ENCODE peak calls at places on chromosomes 4 and X, in seven cellular contexts. U is SK-N-SH, I is GM23338, L is HCT116, M is K562, Q is GM12878, X is Panc1. D is an unnamed sample.

GRCh38 chr4:115529126-115529525 is 415.7 kb upstream of the NDST4 start:
- DNase-seq in L (no peak), Q (no peak), U (no peak), I (no peak), M (no peak), X (no peak), D (no peak)

GRCh38 chrX:108167211-108167872 is 75.8 kb downstream of the ATG4A start:
- DNase-seq in L (peak; percentile 23), U (no peak), X (no peak), Q (no peak), M (peak; percentile 11), I (no peak), D (no peak)

GRCh38 chr4:67713531-67714247 is 12.7 kb upstream of the UBA6 start:
- DNase-seq in L (no peak), Q (no peak), X (no peak), U (no peak), I (no peak), M (peak; percentile 77), D (no peak)

GRCh38 chr4:169295822-169296221 is 25.1 kb upstream of the SH3RF1 start:
- DNase-seq in M (no peak), I (no peak), L (no peak), Q (peak; percentile 64), U (no peak), X (no peak), D (no peak)

GRCh38 chrX:136031626-136032025 is 46.4 kb downstream of the SLC9A6 start:
- DNase-seq in X (no peak), U (no peak), Q (no peak), I (no peak), M (no peak), L (no peak), D (no peak)

GRCh38 chr4:63296773-63297172 is 1112.5 kb downstream of the TECRL start:
- DNase-seq in I (peak; percentile 30), M (no peak), L (no peak), U (no peak), X (no peak), Q (no peak), D (no peak)

GRCh38 chr4:88697588-88698329 is at the start of gene NAP1L5:
- DNase-seq in M (peak; percentile 74), X (peak; percentile 20), Q (peak; percentile 7), L (peak; percentile 13), U (peak; percentile 76), I (peak; percentile 58), D (peak; percentile 15)

GRCh38 chr4:150286656-150287055 is 208.4 kb downstream of the DCLK2 start:
- DNase-seq in X (no peak), M (no peak), I (no peak), U (no peak), Q (no peak), L (no peak), D (no peak)

GRCh38 chr4:32748498-32748897 is 2028.3 kb downstream of the PCDH7 start:
- DNase-seq in X (no peak), L (no peak), I (peak; percentile 19), U (no peak), M (no peak), Q (no peak), D (no peak)

GRCh38 chrX:97909245-97909644 is 1025.5 kb downstream of the RPA4 start:
- DNase-seq in U (no peak), X (no peak), M (no peak), I (no peak), L (no peak), Q (peak; percentile 1), D (no peak)

GRCh38 chr4:38967260-38968095 is 64.7 kb downstream of the TMEM156 start:
- DNase-seq in X (peak; percentile 27), M (peak; percentile 27), L (peak; percentile 74), U (no peak), I (no peak), Q (no peak), D (no peak)

GRCh38 chr4:150173420-150173819 is 95.2 kb downstream of the DCLK2 start:
- DNase-seq in L (no peak), Q (no peak), M (no peak), U (no peak), I (no peak), X (no peak), D (no peak)

GRCh38 chr4:147617173-147617840 is at the start of gene TMEM184C:
- DNase-seq in U (peak; percentile 89), Q (peak; percentile 89), I (peak; percentile 98), L (peak; percentile 90), X (peak; percentile 69), M (peak; percentile 97), D (peak; percentile 98)

GRCh38 chr4:139920552-139920951 is 233.4 kb downstream of the MAML3 start:
- DNase-seq in X (no peak), Q (no peak), U (no peak), M (no peak), I (no peak), L (no peak), D (no peak)

GRCh38 chr4:114108869-114109268 is 129.4 kb upstream of the ARSJ start:
- DNase-seq in L (peak; percentile 22), U (peak; percentile 22), X (no peak), M (no peak), I (peak; percentile 6), Q (peak; percentile 15), D (no peak)

GRCh38 chrX:141405878-141406492 is 163.7 kb upstream of the SPANXC start:
- DNase-seq in L (no peak), U (no peak), X (peak; percentile 93), Q (no peak), M (no peak), I (no peak), D (no peak)

GRCh38 chrX:3811331-3812311 is 98.2 kb upstream of the PRKX start:
- DNase-seq in X (no peak), M (peak; percentile 53), Q (peak; percentile 84), I (peak; percentile 36), L (peak; percentile 6), U (peak; percentile 35), D (no peak)

GRCh38 chr4:32206756-32207155 is 1486.6 kb downstream of the PCDH7 start:
- DNase-seq in L (no peak), Q (no peak), X (no peak), M (no peak), U (no peak), I (no peak), D (no peak)

GRCh38 chr4:25441519-25442117 is 64.6 kb downstream of the ANAPC4 start:
- DNase-seq in I (peak; percentile 86), Q (no peak), X (no peak), M (peak; percentile 65), U (peak; percentile 52), L (peak; percentile 52), D (no peak)

GRCh38 chr4:84740071-84740470 is 157.1 kb downstream of the CDS1 start:
- DNase-seq in L (no peak), U (no peak), I (no peak), Q (no peak), X (no peak), M (no peak), D (no peak)

GRCh38 chrX:103640401-103641155 is 11.8 kb downstream of the TCEAL1 start:
- DNase-seq in L (no peak), X (no peak), M (no peak), Q (no peak), U (no peak), I (no peak), D (no peak)

GRCh38 chr4:123127218-123127617 is 204.8 kb upstream of the NUDT6 start:
- DNase-seq in U (no peak), X (no peak), L (no peak), I (no peak), Q (no peak), M (no peak), D (no peak)

GRCh38 chrX:139559383-139560042 is 29.0 kb downstream of the F9 start:
- DNase-seq in U (peak; percentile 20), Q (peak; percentile 30), L (peak; percentile 24), X (peak; percentile 46), M (peak; percentile 64), I (peak; percentile 63), D (no peak)

GRCh38 chr4:59091376-59092142 is 1981.4 kb upstream of the IGFBP7 start:
- DNase-seq in L (no peak), X (no peak), U (no peak), I (peak; percentile 6), M (no peak), Q (no peak), D (no peak)

GRCh38 chrX:130351567-130351966 is 11.8 kb downstream of the SLC25A14 start:
- DNase-seq in L (no peak), Q (no peak), U (no peak), M (no peak), X (no peak), I (no peak), D (no peak)

GRCh38 chrX:130343411-130343810 is 3.7 kb downstream of the SLC25A14 start:
- DNase-seq in U (no peak), L (no peak), I (no peak), X (no peak), Q (no peak), M (no peak), D (no peak)

DNA sequence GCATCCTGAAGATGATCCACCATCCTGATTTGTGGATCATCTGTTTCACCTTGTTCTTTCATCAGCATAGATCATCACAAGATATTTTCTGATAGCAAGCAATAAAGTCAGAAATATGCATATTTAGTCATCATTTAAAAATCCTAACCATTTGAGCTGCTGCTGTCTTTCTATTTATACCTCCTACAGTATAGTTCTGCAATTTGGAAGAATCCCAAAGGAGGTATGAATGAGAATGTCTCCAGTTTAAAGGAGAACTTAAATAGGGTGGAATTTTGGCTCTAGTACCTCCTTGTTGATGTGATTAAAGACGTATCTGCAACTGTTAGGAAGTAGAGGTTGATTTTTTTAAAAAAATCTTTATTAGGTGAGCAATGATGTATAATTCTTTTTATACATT is 7.6 kb downstream of the SLC25A14 start:
- DNase-seq in U (no peak), I (no peak), Q (no peak), L (no peak), M (no peak), X (no peak), D (no peak)
- TF ChIP-seq REST in U (no peak), I (no peak), Q (no peak), L (no peak), M (no peak), X (no peak), D (no peak)

GRCh38 chrX:137401092-137401491 is 164.8 kb upstream of the ZIC3 start:
- DNase-seq in L (no peak), U (no peak), X (no peak), I (no peak), Q (no peak), M (no peak), D (no peak)
- TF ChIP-seq POLR2AphosphoS5 in L (no peak), U (no peak), X (no peak), I (no peak), Q (no peak), M (no peak), D (no peak)

GRCh38 chr4:110472583-110473329 is 3.2 kb upstream of the ENPEP start:
- DNase-seq in M (no peak), X (no peak), Q (no peak), L (no peak), I (peak; percentile 93), U (no peak), D (no peak)

DNA sequence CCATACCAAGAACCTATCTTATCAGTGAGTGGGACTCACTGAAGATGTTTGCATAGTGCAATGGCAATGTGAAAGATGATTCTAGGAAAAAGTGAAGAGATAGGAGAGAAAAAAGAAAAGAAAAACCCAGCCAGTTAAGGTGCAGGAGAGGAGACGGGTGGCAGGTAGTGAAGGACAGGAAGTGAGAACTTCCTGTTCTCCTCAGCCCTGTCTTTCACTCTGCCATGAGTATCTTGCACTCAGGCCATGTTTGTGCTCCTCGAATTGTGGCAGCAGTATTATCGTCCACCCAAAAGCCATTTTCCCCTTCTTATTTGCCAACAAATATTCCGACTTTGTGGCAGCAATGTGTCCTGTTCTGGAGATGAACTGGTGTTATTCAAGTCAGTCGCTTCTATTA is 8.6 kb upstream of the ENPEP start:
- DNase-seq in I (no peak), U (no peak), M (no peak), X (no peak), L (no peak), Q (no peak), D (no peak)
- TF ChIP-seq REST in I (no peak), U (no peak), M (no peak), X (no peak), L (no peak), Q (no peak), D (no peak)

GRCh38 chr4:176451441-176451840 is 131.7 kb downstream of the SPCS3 start:
- DNase-seq in M (no peak), I (no peak), L (no peak), U (no peak), X (no peak), Q (no peak), D (no peak)
- TF ChIP-seq POLR2AphosphoS5 in M (no peak), I (no peak), L (no peak), U (no peak), X (no peak), Q (no peak), D (no peak)